ENCODE peak calls at places on chromosomes 6 and 20, in ten cellular contexts. One of them, this sample, is unnamed.

GRCh38 chr20:44414808-44415207 is 59.3 kb downstream of the HNF4A start:
- DNase-seq in heart left ventricle: no peak
- DNase-seq in HepG2: peak; percentile 52
- DNase-seq in naive thymus-derived CD4-positive, alpha-beta T cell: no peak
- DNase-seq in colonic mucosa: no peak
- DNase-seq in CD8-positive, alpha-beta memory T cell: no peak
- DNase-seq in CD4-positive, CD25-positive, alpha-beta regulatory T cell: no peak
- DNase-seq in brain microvascular endothelial cell: no peak
- DNase-seq in A549: no peak
- DNase-seq in PC-9: no peak
- DNase-seq in this sample: no peak

GRCh38 chr6:1208876-1209275 is 103.0 kb upstream of the FOXQ1 start:
- DNase-seq in heart left ventricle: no peak
- DNase-seq in HepG2: no peak
- DNase-seq in naive thymus-derived CD4-positive, alpha-beta T cell: no peak
- DNase-seq in colonic mucosa: no peak
- DNase-seq in CD8-positive, alpha-beta memory T cell: no peak
- DNase-seq in CD4-positive, CD25-positive, alpha-beta regulatory T cell: no peak
- DNase-seq in brain microvascular endothelial cell: no peak
- DNase-seq in A549: no peak
- DNase-seq in PC-9: peak; percentile 79
- DNase-seq in this sample: no peak

GRCh38 chr20:48745330-48745729 is 82.5 kb downstream of the PREX1 start:
- DNase-seq in heart left ventricle: no peak
- DNase-seq in HepG2: no peak
- DNase-seq in naive thymus-derived CD4-positive, alpha-beta T cell: no peak
- DNase-seq in colonic mucosa: no peak
- DNase-seq in CD8-positive, alpha-beta memory T cell: no peak
- DNase-seq in CD4-positive, CD25-positive, alpha-beta regulatory T cell: no peak
- DNase-seq in brain microvascular endothelial cell: no peak
- DNase-seq in A549: peak; percentile 15
- DNase-seq in PC-9: no peak
- DNase-seq in this sample: no peak

GRCh38 chr6:136347847-136348246 is 58.2 kb upstream of the BCLAF1 start:
- DNase-seq in heart left ventricle: no peak
- DNase-seq in HepG2: no peak
- DNase-seq in naive thymus-derived CD4-positive, alpha-beta T cell: no peak
- DNase-seq in colonic mucosa: no peak
- DNase-seq in CD8-positive, alpha-beta memory T cell: no peak
- DNase-seq in CD4-positive, CD25-positive, alpha-beta regulatory T cell: peak; percentile 4
- DNase-seq in brain microvascular endothelial cell: no peak
- DNase-seq in A549: no peak
- DNase-seq in PC-9: no peak
- DNase-seq in this sample: no peak

GRCh38 chr6:163404825-163405265 is 9.7 kb upstream of the QKI start:
- DNase-seq in heart left ventricle: peak; percentile 51
- DNase-seq in HepG2: peak; percentile 55
- DNase-seq in naive thymus-derived CD4-positive, alpha-beta T cell: no peak
- DNase-seq in colonic mucosa: no peak
- DNase-seq in CD8-positive, alpha-beta memory T cell: no peak
- DNase-seq in CD4-positive, CD25-positive, alpha-beta regulatory T cell: no peak
- DNase-seq in brain microvascular endothelial cell: no peak
- DNase-seq in A549: no peak
- DNase-seq in PC-9: no peak
- DNase-seq in this sample: no peak

GRCh38 chr20:21104466-21104761 is 1.7 kb downstream of the LINC00237 start:
- DNase-seq in heart left ventricle: no peak
- DNase-seq in HepG2: no peak
- DNase-seq in naive thymus-derived CD4-positive, alpha-beta T cell: no peak
- DNase-seq in colonic mucosa: no peak
- DNase-seq in CD8-positive, alpha-beta memory T cell: no peak
- DNase-seq in CD4-positive, CD25-positive, alpha-beta regulatory T cell: no peak
- DNase-seq in brain microvascular endothelial cell: no peak
- DNase-seq in A549: no peak
- DNase-seq in PC-9: no peak
- DNase-seq in this sample: no peak

GRCh38 chr6:113893866-113894265 is 36.7 kb downstream of the MARCKS start:
- DNase-seq in heart left ventricle: no peak
- DNase-seq in HepG2: no peak
- DNase-seq in naive thymus-derived CD4-positive, alpha-beta T cell: no peak
- DNase-seq in colonic mucosa: no peak
- DNase-seq in CD8-positive, alpha-beta memory T cell: no peak
- DNase-seq in CD4-positive, CD25-positive, alpha-beta regulatory T cell: no peak
- DNase-seq in brain microvascular endothelial cell: no peak
- DNase-seq in A549: no peak
- DNase-seq in PC-9: no peak
- DNase-seq in this sample: no peak

GRCh38 chr20:14477125-14477524 is 139.7 kb upstream of the FLRT3 start:
- DNase-seq in heart left ventricle: no peak
- DNase-seq in HepG2: no peak
- DNase-seq in naive thymus-derived CD4-positive, alpha-beta T cell: no peak
- DNase-seq in colonic mucosa: no peak
- DNase-seq in CD8-positive, alpha-beta memory T cell: no peak
- DNase-seq in CD4-positive, CD25-positive, alpha-beta regulatory T cell: no peak
- DNase-seq in brain microvascular endothelial cell: peak; percentile 57
- DNase-seq in A549: no peak
- DNase-seq in PC-9: no peak
- DNase-seq in this sample: no peak

GRCh38 chr6:158521759-158522158 is 38.1 kb upstream of the TMEM181 start:
- DNase-seq in heart left ventricle: no peak
- DNase-seq in HepG2: no peak
- DNase-seq in naive thymus-derived CD4-positive, alpha-beta T cell: no peak
- DNase-seq in colonic mucosa: no peak
- DNase-seq in CD8-positive, alpha-beta memory T cell: no peak
- DNase-seq in CD4-positive, CD25-positive, alpha-beta regulatory T cell: no peak
- DNase-seq in brain microvascular endothelial cell: no peak
- DNase-seq in A549: no peak
- DNase-seq in PC-9: no peak
- DNase-seq in this sample: no peak

GRCh38 chr6:44548319-44548718 is 160.8 kb downstream of the CDC5L start:
- DNase-seq in heart left ventricle: no peak
- DNase-seq in HepG2: no peak
- DNase-seq in naive thymus-derived CD4-positive, alpha-beta T cell: no peak
- DNase-seq in colonic mucosa: no peak
- DNase-seq in CD8-positive, alpha-beta memory T cell: no peak
- DNase-seq in CD4-positive, CD25-positive, alpha-beta regulatory T cell: no peak
- DNase-seq in brain microvascular endothelial cell: no peak
- DNase-seq in A549: no peak
- DNase-seq in PC-9: no peak
- DNase-seq in this sample: no peak

GRCh38 chr6:141824258-141824795 is 308.4 kb upstream of the GJE1 start:
- DNase-seq in heart left ventricle: no peak
- DNase-seq in HepG2: no peak
- DNase-seq in naive thymus-derived CD4-positive, alpha-beta T cell: no peak
- DNase-seq in colonic mucosa: no peak
- DNase-seq in CD8-positive, alpha-beta memory T cell: no peak
- DNase-seq in CD4-positive, CD25-positive, alpha-beta regulatory T cell: no peak
- DNase-seq in brain microvascular endothelial cell: peak; percentile 25
- DNase-seq in A549: no peak
- DNase-seq in PC-9: no peak
- DNase-seq in this sample: no peak

GRCh38 chr20:47360489-47361267 is 4.2 kb upstream of the ZMYND8 start:
- DNase-seq in heart left ventricle: peak; percentile 93
- DNase-seq in HepG2: peak; percentile 90
- DNase-seq in naive thymus-derived CD4-positive, alpha-beta T cell: no peak
- DNase-seq in colonic mucosa: peak; percentile 76
- DNase-seq in CD8-positive, alpha-beta memory T cell: no peak
- DNase-seq in CD4-positive, CD25-positive, alpha-beta regulatory T cell: no peak
- DNase-seq in brain microvascular endothelial cell: peak; percentile 93
- DNase-seq in A549: peak; percentile 51
- DNase-seq in PC-9: peak; percentile 92
- DNase-seq in this sample: peak; percentile 70
- H3K4me3 ChIP-seq in heart left ventricle: peak overlapping the region; percentile 25
- H3K4me3 ChIP-seq in HepG2: peak overlapping the region; percentile 69
- H3K4me3 ChIP-seq in naive thymus-derived CD4-positive, alpha-beta T cell: no peak overlapping the region
- H3K4me3 ChIP-seq in colonic mucosa: no peak overlapping the region
- H3K4me3 ChIP-seq in CD8-positive, alpha-beta memory T cell: no peak overlapping the region
- H3K4me3 ChIP-seq in CD4-positive, CD25-positive, alpha-beta regulatory T cell: no peak overlapping the region
- H3K4me3 ChIP-seq in brain microvascular endothelial cell: peak overlapping the region; percentile 3
- H3K4me3 ChIP-seq in A549: no peak overlapping the region
- H3K4me3 ChIP-seq in PC-9: peak overlapping the region; percentile 52
- H3K4me3 ChIP-seq in this sample: peak overlapping the region; percentile 40

GRCh38 chr20:25206063-25206403 is 10.5 kb downstream of the ENTPD6 start:
- DNase-seq in heart left ventricle: no peak
- DNase-seq in HepG2: no peak
- DNase-seq in naive thymus-derived CD4-positive, alpha-beta T cell: no peak
- DNase-seq in colonic mucosa: no peak
- DNase-seq in CD8-positive, alpha-beta memory T cell: no peak
- DNase-seq in CD4-positive, CD25-positive, alpha-beta regulatory T cell: no peak
- DNase-seq in brain microvascular endothelial cell: no peak
- DNase-seq in A549: no peak
- DNase-seq in PC-9: no peak
- DNase-seq in this sample: no peak
- H3K27ac ChIP-seq in heart left ventricle: no peak overlapping the region
- H3K27ac ChIP-seq in HepG2: no peak overlapping the region
- H3K27ac ChIP-seq in naive thymus-derived CD4-positive, alpha-beta T cell: no peak overlapping the region
- H3K27ac ChIP-seq in colonic mucosa: no peak overlapping the region
- H3K27ac ChIP-seq in CD8-positive, alpha-beta memory T cell: no peak overlapping the region
- H3K27ac ChIP-seq in CD4-positive, CD25-positive, alpha-beta regulatory T cell: no peak overlapping the region
- H3K27ac ChIP-seq in brain microvascular endothelial cell: no peak overlapping the region
- H3K27ac ChIP-seq in A549: no peak overlapping the region
- H3K27ac ChIP-seq in PC-9: no peak overlapping the region
- H3K27ac ChIP-seq in this sample: no peak overlapping the region

GRCh38 chr6:40325791-40326190 is 261.4 kb downstream of the LRFN2 start:
- DNase-seq in heart left ventricle: no peak
- DNase-seq in HepG2: no peak
- DNase-seq in naive thymus-derived CD4-positive, alpha-beta T cell: no peak
- DNase-seq in colonic mucosa: no peak
- DNase-seq in CD8-positive, alpha-beta memory T cell: no peak
- DNase-seq in CD4-positive, CD25-positive, alpha-beta regulatory T cell: no peak
- DNase-seq in brain microvascular endothelial cell: no peak
- DNase-seq in A549: no peak
- DNase-seq in PC-9: no peak
- DNase-seq in this sample: no peak
- H3K4me3 ChIP-seq in heart left ventricle: no peak overlapping the region
- H3K4me3 ChIP-seq in HepG2: no peak overlapping the region
- H3K4me3 ChIP-seq in naive thymus-derived CD4-positive, alpha-beta T cell: no peak overlapping the region
- H3K4me3 ChIP-seq in colonic mucosa: no peak overlapping the region
- H3K4me3 ChIP-seq in CD8-positive, alpha-beta memory T cell: no peak overlapping the region
- H3K4me3 ChIP-seq in CD4-positive, CD25-positive, alpha-beta regulatory T cell: no peak overlapping the region
- H3K4me3 ChIP-seq in brain microvascular endothelial cell: no peak overlapping the region
- H3K4me3 ChIP-seq in A549: no peak overlapping the region
- H3K4me3 ChIP-seq in PC-9: no peak overlapping the region
- H3K4me3 ChIP-seq in this sample: no peak overlapping the region

DNA sequence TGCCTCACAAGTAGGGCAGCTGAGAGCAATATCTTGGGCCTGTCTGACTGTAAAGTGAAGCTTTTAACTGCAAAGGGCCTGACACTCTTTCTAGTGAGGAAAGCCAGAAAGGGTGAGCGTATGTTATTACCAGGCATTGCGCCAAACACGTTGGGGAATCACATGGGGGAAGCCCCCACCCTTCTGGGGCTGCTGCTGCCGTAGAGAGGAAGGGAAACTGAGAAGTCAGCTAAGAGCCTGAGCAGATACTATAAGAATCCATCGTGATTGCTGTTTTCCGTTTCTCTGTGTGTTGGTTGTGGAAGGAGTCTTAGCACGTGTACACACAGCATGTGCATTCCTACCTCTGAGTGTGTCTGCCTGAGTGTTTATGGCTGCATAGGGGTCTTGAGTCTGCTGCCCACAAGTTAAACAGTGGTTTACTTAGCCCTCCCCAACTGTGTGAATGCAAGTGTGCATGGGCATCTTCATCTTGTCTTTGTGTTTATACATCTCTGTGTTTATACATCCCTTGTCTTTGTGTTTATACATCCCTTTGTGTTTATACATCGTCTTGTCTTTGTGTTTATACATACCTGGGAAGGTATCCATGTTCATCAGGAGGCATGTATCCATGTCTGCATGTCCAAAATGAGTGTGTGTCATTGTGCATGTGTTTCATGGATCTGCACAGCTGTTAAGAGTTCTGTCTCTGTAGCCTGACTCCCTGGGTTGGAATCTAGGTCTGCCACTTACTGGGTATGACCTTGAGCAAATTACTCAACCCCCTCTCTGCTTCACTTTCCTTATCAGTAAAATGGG is 50.3 kb upstream of the SIRPA start:
- DNase-seq in heart left ventricle: peak; percentile 54
- DNase-seq in HepG2: no peak
- DNase-seq in naive thymus-derived CD4-positive, alpha-beta T cell: no peak
- DNase-seq in colonic mucosa: peak; percentile 44
- DNase-seq in CD8-positive, alpha-beta memory T cell: no peak
- DNase-seq in CD4-positive, CD25-positive, alpha-beta regulatory T cell: peak; percentile 10
- DNase-seq in brain microvascular endothelial cell: peak; percentile 12
- DNase-seq in A549: no peak
- DNase-seq in PC-9: no peak
- DNase-seq in this sample: no peak
- H3K27ac ChIP-seq in heart left ventricle: no peak overlapping the region
- H3K27ac ChIP-seq in HepG2: no peak overlapping the region
- H3K27ac ChIP-seq in naive thymus-derived CD4-positive, alpha-beta T cell: no peak overlapping the region
- H3K27ac ChIP-seq in colonic mucosa: no peak overlapping the region
- H3K27ac ChIP-seq in CD8-positive, alpha-beta memory T cell: no peak overlapping the region
- H3K27ac ChIP-seq in CD4-positive, CD25-positive, alpha-beta regulatory T cell: no peak overlapping the region
- H3K27ac ChIP-seq in brain microvascular endothelial cell: no peak overlapping the region
- H3K27ac ChIP-seq in A549: no peak overlapping the region
- H3K27ac ChIP-seq in PC-9: no peak overlapping the region
- H3K27ac ChIP-seq in this sample: no peak overlapping the region